ENCODE peak calls at places on chromosomes 12 and 14, in eight cellular contexts. J, M, U, I, S, R, H and Q are unnamed samples.

GRCh38 chr12:75819512-75819911 is 212.1 kb downstream of the PHLDA1 start:
- DNase-seq in J (no peak), M (no peak), U (no peak), I (no peak), S (no peak), R (no peak), H (no peak), Q (no peak)

GRCh38 chr14:90733139-90733808 is 83.0 kb downstream of the TTC7B start:
- DNase-seq in J (peak; percentile 46), M (no peak), U (no peak), I (no peak), S (peak; percentile 84), R (no peak), H (no peak), Q (peak; percentile 78)

GRCh38 chr14:100193417-100194357 is 34.2 kb upstream of the DEGS2 start:
- DNase-seq in J (no peak), M (no peak), U (no peak), I (no peak), S (peak; percentile 63), R (no peak), H (no peak), Q (no peak)

GRCh38 chr12:53090559-53090958 is 6.9 kb upstream of the IGFBP6 start:
- DNase-seq in J (no peak), M (no peak), U (no peak), I (no peak), S (no peak), R (no peak), H (no peak), Q (no peak)

GRCh38 chr14:95713596-95714371 is at the start of gene TCL1A:
- DNase-seq in J (no peak), M (no peak), U (no peak), I (no peak), S (no peak), R (peak; percentile 21), H (no peak), Q (no peak)

GRCh38 chr12:98418357-98419075 is 96.9 kb upstream of the TMPO start:
- DNase-seq in J (peak; percentile 95), M (no peak), U (peak; percentile 98), I (peak; percentile 86), S (no peak), R (peak; percentile 82), H (no peak), Q (no peak)

GRCh38 chr14:56487090-56487667 is 92.4 kb upstream of the TMEM260 start:
- DNase-seq in J (no peak), M (no peak), U (peak; percentile 2), I (peak; percentile 18), S (no peak), R (peak; percentile 23), H (peak; percentile 2), Q (no peak)

GRCh38 chr14:94128216-94128839 is 1.1 kb downstream of the IFI27L2 start:
- DNase-seq in J (peak; percentile 52), M (no peak), U (no peak), I (no peak), S (no peak), R (no peak), H (no peak), Q (no peak)

GRCh38 chr12:19154696-19155095 is 25.2 kb downstream of the PLEKHA5 start:
- DNase-seq in J (no peak), M (no peak), U (no peak), I (no peak), S (no peak), R (no peak), H (no peak), Q (no peak)

GRCh38 chr12:6866163-6866919 is 990 bp upstream of the TPI1 start:
- DNase-seq in J (no peak), M (no peak), U (no peak), I (no peak), S (no peak), R (no peak), H (no peak), Q (no peak)

GRCh38 chr14:42944284-42944683 is 1337.6 kb downstream of the LRFN5 start:
- DNase-seq in J (no peak), M (no peak), U (no peak), I (no peak), S (no peak), R (no peak), H (no peak), Q (no peak)

GRCh38 chr14:94897092-94897491 is 127.2 kb upstream of the GSC start:
- DNase-seq in J (no peak), M (no peak), U (no peak), I (peak; percentile 23), S (no peak), R (no peak), H (no peak), Q (no peak)

GRCh38 chr12:110135012-110135411 is 10.9 kb downstream of the IFT81 start:
- DNase-seq in J (no peak), M (no peak), U (peak; percentile 57), I (no peak), S (peak; percentile 65), R (no peak), H (no peak), Q (no peak)

GRCh38 chr12:55002355-55002754 is 17.4 kb upstream of the NEUROD4 start:
- DNase-seq in J (no peak), M (no peak), U (no peak), I (no peak), S (no peak), R (no peak), H (no peak), Q (no peak)

GRCh38 chr14:90564496-90564895 is 167.7 kb downstream of the CALM1 start:
- DNase-seq in J (no peak), M (no peak), U (no peak), I (no peak), S (no peak), R (no peak), H (no peak), Q (no peak)

GRCh38 chr14:88937706-88938105 is 113.3 kb downstream of the TTC8 start:
- DNase-seq in J (no peak), M (no peak), U (no peak), I (peak; percentile 65), S (no peak), R (no peak), H (no peak), Q (no peak)

GRCh38 chr12:113135178-113136127 is at the start of gene RASAL1:
- DNase-seq in J (no peak), M (peak; percentile 91), U (no peak), I (no peak), S (no peak), R (peak; percentile 86), H (peak; percentile 62), Q (no peak)

GRCh38 chr14:32657081-32657480 is 281.6 kb upstream of the NPAS3 start:
- DNase-seq in J (peak; percentile 63), M (no peak), U (peak; percentile 16), I (peak; percentile 85), S (peak; percentile 38), R (peak; percentile 44), H (no peak), Q (no peak)

GRCh38 chr14:90815817-90816662 is at the start of gene TTC7B:
- DNase-seq in J (no peak), M (peak; percentile 26), U (no peak), I (peak; percentile 22), S (no peak), R (peak; percentile 39), H (peak; percentile 53), Q (no peak)

GRCh38 chr14:97878727-97879126 is 1081.5 kb downstream of the VRK1 start:
- DNase-seq in J (peak; percentile 69), M (no peak), U (no peak), I (no peak), S (no peak), R (no peak), H (no peak), Q (no peak)

GRCh38 chr14:76566439-76566838 is 190.5 kb downstream of the ESRRB start:
- DNase-seq in J (no peak), M (no peak), U (no peak), I (no peak), S (no peak), R (no peak), H (no peak), Q (no peak)